ENCODE peak calls at places on chromosomes 7 and 10, in nine cellular contexts. J is DND-41; U is glutamatergic neuron; P is uterus; B is Panc1; Z is cardiac muscle cell; H is GM12865; Y is CD4-positive, alpha-beta T cell; V is heart right ventricle. Q is an unnamed sample.

GRCh38 chr10:92873029-92873428 is 24.7 kb downstream of the EXOC6 start:
- DNase-seq in B (no peak), Z (no peak), U (no peak), H (no peak), V (no peak), Y (no peak), J (no peak), P (no peak), Q (no peak)

GRCh38 chr7:33130184-33130583 is 820 bp downstream of the BBS9 start:
- DNase-seq in Z (peak; percentile 14), H (no peak), Y (no peak), J (no peak), P (no peak), B (no peak), V (no peak), U (no peak), Q (no peak)

GRCh38 chr7:42185726-42186125 is 51.3 kb downstream of the GLI3 start:
- DNase-seq in V (no peak), H (no peak), Y (no peak), Z (no peak), J (no peak), B (no peak), P (no peak), U (no peak), Q (no peak)

GRCh38 chr10:75111906-75112703 is 649 bp downstream of the SAMD8 start:
- DNase-seq in B (no peak), U (peak; percentile 65), Y (no peak), V (peak; percentile 49), J (no peak), P (peak; percentile 69), Z (peak; percentile 64), H (peak; percentile 71), Q (peak; percentile 63)

GRCh38 chr7:3866279-3866678 is 565.2 kb downstream of the SDK1 start:
- DNase-seq in U (no peak), Z (no peak), V (no peak), J (no peak), B (no peak), P (no peak), H (no peak), Y (no peak), Q (no peak)

GRCh38 chr10:74824184-74825032 is 2.0 kb upstream of the KAT6B start:
- DNase-seq in U (peak; percentile 23), Z (peak; percentile 26), P (peak; percentile 18), H (peak; percentile 66), Y (peak; percentile 2), B (no peak), J (peak; percentile 13), V (no peak), Q (no peak)

GRCh38 chr10:63409465-63410027 is 56.2 kb downstream of the JMJD1C start:
- DNase-seq in J (no peak), P (no peak), Y (no peak), B (no peak), V (no peak), H (no peak), Z (peak; percentile 38), U (no peak), Q (no peak)

GRCh38 chr10:89274928-89275327 is 23.4 kb upstream of the LIPA start:
- DNase-seq in H (no peak), J (no peak), Z (no peak), B (no peak), U (no peak), P (no peak), V (no peak), Y (no peak), Q (no peak)

GRCh38 chr10:68423522-68423921 is 16.4 kb upstream of the RUFY2 start:
- DNase-seq in J (peak; percentile 91), U (no peak), Z (no peak), P (no peak), V (no peak), Y (no peak), H (no peak), B (no peak), Q (no peak)

GRCh38 chr10:85527610-85528317 is 838.8 kb downstream of the GRID1 start:
- DNase-seq in U (no peak), Z (no peak), Y (no peak), H (no peak), B (no peak), P (no peak), J (no peak), V (no peak), Q (no peak)

GRCh38 chr7:36037121-36037662 is 115.9 kb upstream of the EEPD1 start:
- DNase-seq in U (no peak), B (no peak), Z (peak; percentile 95), J (no peak), V (peak; percentile 52), Y (no peak), P (peak; percentile 74), H (no peak), Q (no peak)

GRCh38 chr10:91088300-91089140 is 131.9 kb upstream of the PCGF5 start:
- DNase-seq in B (no peak), H (peak; percentile 32), V (no peak), U (no peak), J (no peak), P (no peak), Y (no peak), Z (peak; percentile 45), Q (no peak)
- TF ChIP-seq CTCF in B (peak; percentile 36), H (no peak), V (peak; percentile 17), U (no peak), J (peak; percentile 50), P (no peak), Y (peak; percentile 49), Z (peak; percentile 18), Q (no peak)

DNA sequence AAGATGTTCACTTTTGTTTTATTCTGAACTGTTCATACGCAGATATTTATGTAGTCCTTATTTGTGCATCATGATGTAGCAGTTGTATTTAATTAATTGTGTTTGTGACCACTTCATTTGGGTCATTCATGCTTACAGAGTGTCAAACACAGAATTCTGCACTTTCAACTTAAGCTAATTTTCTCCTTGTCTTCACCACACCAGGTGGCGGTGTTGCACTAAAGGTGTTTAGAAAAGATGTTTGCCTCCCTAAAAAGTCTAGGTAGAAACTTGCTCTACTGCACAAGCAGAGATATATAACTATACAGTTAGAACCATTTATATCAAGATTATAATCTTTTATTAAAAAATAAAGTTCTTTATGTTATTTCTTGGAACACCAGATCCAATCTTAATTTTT is 1.3 kb upstream of the TAS2R38 start:
- DNase-seq in B (no peak), J (peak; percentile 15), Y (no peak), V (no peak), P (no peak), H (peak; percentile 21), U (no peak), Z (no peak), Q (no peak)
- TF ChIP-seq CTCF in B (peak; percentile 30), J (peak; percentile 39), Y (no peak), V (no peak), P (no peak), H (peak; percentile 19), U (peak; percentile 13), Z (no peak), Q (no peak)

GRCh38 chr10:21170216-21170615 is 273.1 kb upstream of the NEBL start:
- DNase-seq in U (no peak), Z (no peak), J (no peak), Y (no peak), H (no peak), P (no peak), V (no peak), B (no peak), Q (no peak)

GRCh38 chr10:21172774-21173432 is 275.8 kb upstream of the NEBL start:
- DNase-seq in B (no peak), H (no peak), Y (no peak), P (no peak), U (peak; percentile 39), V (peak; percentile 18), J (no peak), Z (peak; percentile 33), Q (peak; percentile 14)

GRCh38 chr10:21171197-21171935 is 274.3 kb upstream of the NEBL start:
- DNase-seq in J (no peak), Y (no peak), V (no peak), H (no peak), B (no peak), Z (no peak), U (peak; percentile 34), P (no peak), Q (no peak)

GRCh38 chr10:21173433-21173963 is 276.4 kb upstream of the NEBL start:
- DNase-seq in B (no peak), V (no peak), H (no peak), Y (no peak), Z (no peak), U (peak; percentile 25), J (no peak), P (no peak), Q (no peak)

GRCh38 chr10:21171936-21172773 is 275.0 kb upstream of the NEBL start:
- DNase-seq in V (no peak), H (no peak), U (no peak), J (no peak), B (no peak), Z (no peak), Y (no peak), P (no peak), Q (no peak)
- TF ChIP-seq CTCF in V (no peak), H (no peak), U (no peak), J (no peak), B (no peak), Z (no peak), Y (no peak), P (no peak), Q (no peak)

GRCh38 chr7:118352854-118353453 is 128.4 kb downstream of the ANKRD7 start:
- DNase-seq in P (no peak), B (peak; percentile 5), H (peak; percentile 20), J (no peak), V (no peak), U (no peak), Y (no peak), Z (peak; percentile 14), Q (no peak)
- TF ChIP-seq CTCF in P (no peak), B (peak; percentile 19), H (peak; percentile 13), J (peak; percentile 75), V (peak; percentile 27), U (no peak), Y (no peak), Z (no peak), Q (peak; percentile 48)

Q was measured in dorsolateral prefrontal cortex.